ENCODE peak calls at places on chromosome 5, in five cellular contexts. K is GM23248; S is Caco-2; N is CD4-positive, CD25-positive, alpha-beta regulatory T cell; I is CD4-positive, alpha-beta memory T cell. G is an unnamed sample.

GRCh38 chr5:118825226-118825625 is 163.1 kb downstream of the DTWD2 start:
- DNase-seq in K (no peak), S (no peak), N (no peak), I (no peak), G (no peak)

GRCh38 chr5:54821445-54822330 is 163.7 kb downstream of the ESM1 start:
- DNase-seq in K (no peak), S (peak), N (no peak), I (no peak), G (no peak)

GRCh38 chr5:35924950-35925722 is 13.3 kb downstream of the CAPSL start:
- DNase-seq in K (peak), S (peak), N (peak), I (peak), G (peak)

GRCh38 chr5:50807661-50808060 is 141.2 kb downstream of the PARP8 start:
- DNase-seq in K (no peak), S (no peak), N (no peak), I (no peak), G (no peak)

GRCh38 chr5:169063269-169063919 is 237.5 kb downstream of the SLIT3 start:
- DNase-seq in K (no peak), S (no peak), N (no peak), I (no peak), G (no peak)

GRCh38 chr5:980001-980588 is 28.5 kb upstream of the NKD2 start:
- DNase-seq in K (peak), S (no peak), N (no peak), I (no peak), G (no peak)

GRCh38 chr5:9498541-9499497 is 47.1 kb downstream of the SEMA5A start:
- DNase-seq in K (peak), S (peak), N (no peak), I (no peak), G (peak)

GRCh38 chr5:133289686-133290367 is 238.0 kb downstream of the HSPA4 start:
- DNase-seq in K (no peak), S (no peak), N (no peak), I (no peak), G (no peak)

GRCh38 chr5:1545798-1546355 is 22.1 kb upstream of the LPCAT1 start:
- DNase-seq in K (peak), S (no peak), N (no peak), I (no peak), G (no peak)

GRCh38 chr5:134527961-134528424 is 2.5 kb downstream of the JADE2 start:
- DNase-seq in K (no peak), S (no peak), N (no peak), I (no peak), G (no peak)

GRCh38 chr5:80204808-80205614 is 50.8 kb downstream of the SERINC5 start:
- DNase-seq in K (no peak), S (peak), N (no peak), I (no peak), G (peak)

GRCh38 chr5:167378894-167379723 is 912.3 kb upstream of the WWC1 start:
- DNase-seq in K (no peak), S (no peak), N (no peak), I (no peak), G (no peak)

GRCh38 chr5:33537240-33537639 is 96.5 kb downstream of the TARS1 start:
- DNase-seq in K (no peak), S (no peak), N (no peak), I (no peak), G (no peak)

GRCh38 chr5:20212701-20213100 is 224.7 kb upstream of the CDH18 start:
- DNase-seq in K (no peak), S (no peak), N (no peak), I (no peak), G (no peak)

GRCh38 chr5:4949108-4949507 is 191.0 kb upstream of the ADAMTS16 start:
- DNase-seq in K (no peak), S (no peak), N (no peak), I (no peak), G (no peak)

GRCh38 chr5:150642567-150642927 is 2.1 kb downstream of the SYNPO start:
- DNase-seq in K (peak), S (no peak), N (no peak), I (no peak), G (no peak)
- H3K4me3 ChIP-seq in K (peak), S (no peak), N (no peak), I (no peak), G (no peak)

GRCh38 chr5:139384591-139385051 is 1.5 kb upstream of the SLC23A1 start:
- DNase-seq in K (no peak), S (no peak), N (no peak), I (no peak), G (no peak)
- H3K4me3 ChIP-seq in K (peak), S (no peak), N (peak), I (peak), G (peak)

GRCh38 chr5:138354926-138355378 is 2.5 kb downstream of the KDM3B start:
- DNase-seq in K (peak), S (peak), N (peak), I (peak), G (peak)
- H3K4me3 ChIP-seq in K (peak), S (no peak), N (peak), I (no peak), G (no peak)

GRCh38 chr5:56819027-56819881 is 3.9 kb downstream of the MAP3K1 start:
- DNase-seq in K (no peak), S (no peak), N (no peak), I (no peak), G (no peak)
- H3K4me3 ChIP-seq in K (no peak), S (no peak), N (peak), I (peak), G (no peak)

DNA sequence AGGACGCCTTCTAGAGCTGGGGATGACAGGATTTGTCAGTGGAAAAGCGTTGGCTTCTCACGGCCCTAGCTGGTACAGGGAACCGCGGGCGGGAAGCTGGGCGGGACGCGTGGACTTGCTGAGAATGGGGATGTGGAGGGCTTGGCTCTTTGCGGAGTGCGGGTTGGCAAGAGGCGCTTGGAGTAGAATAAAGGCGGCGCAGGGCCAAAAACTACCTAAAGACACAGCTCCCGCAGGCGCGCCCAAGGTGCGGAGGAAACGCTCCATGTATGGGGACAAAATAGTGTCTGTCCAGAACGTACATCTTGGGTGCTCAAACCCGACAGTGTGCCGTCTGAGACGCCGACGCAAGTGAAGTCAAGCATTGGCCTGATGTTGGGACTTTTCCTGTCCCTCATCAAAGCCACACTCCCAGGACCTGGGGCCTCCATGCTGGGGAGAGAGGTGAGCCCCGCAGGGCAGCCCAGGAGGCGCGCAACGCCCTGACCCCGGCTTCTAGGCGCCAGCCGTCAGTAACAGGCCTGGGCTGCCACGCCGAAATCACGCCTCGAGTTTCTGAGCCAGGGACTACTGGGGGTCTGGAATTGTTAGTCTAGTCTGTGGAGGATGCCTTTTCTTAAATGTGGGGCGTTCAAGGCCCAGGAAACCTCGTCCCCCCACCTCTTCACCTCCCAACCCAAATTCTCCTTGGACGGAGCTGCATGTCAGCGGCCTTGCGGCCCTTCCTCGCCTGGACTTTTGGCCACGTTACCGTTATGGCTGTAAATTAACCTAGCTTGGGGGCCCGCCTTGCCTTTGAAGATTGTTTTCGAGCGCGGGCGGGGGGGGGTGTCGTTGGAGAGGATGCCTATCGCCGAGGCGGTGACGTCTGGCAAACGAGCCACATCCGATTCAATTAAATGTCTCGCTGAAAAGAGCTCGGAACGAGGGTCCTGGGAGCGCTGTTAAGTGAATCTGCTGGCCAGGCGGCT is 1.8 kb upstream of the NKX2-5 start:
- DNase-seq in K (no peak), S (no peak), N (peak), I (no peak), G (no peak)
- H3K4me3 ChIP-seq in K (no peak), S (no peak), N (no peak), I (no peak), G (no peak)

DNA sequence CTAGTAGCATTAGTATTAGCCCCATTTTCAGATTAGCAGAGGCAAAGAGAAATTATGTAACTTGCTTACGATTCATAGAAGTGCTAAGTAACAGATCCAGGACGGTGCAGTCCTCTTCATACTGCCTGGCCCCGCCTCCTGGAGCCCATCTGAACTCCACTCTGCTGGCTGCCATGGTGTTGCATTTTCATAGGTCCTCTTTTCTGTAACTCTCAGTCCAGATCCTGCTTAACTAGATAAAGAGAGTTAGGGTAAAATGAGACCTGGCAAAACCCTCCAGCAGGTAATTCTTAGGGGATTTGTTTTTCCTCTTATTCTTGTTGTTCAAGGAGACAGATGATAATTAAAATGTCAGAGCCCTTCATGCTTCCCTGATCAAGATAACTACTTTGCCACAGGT is 135.1 kb upstream of the EFNA5 start:
- DNase-seq in K (no peak), S (no peak), N (no peak), I (no peak), G (no peak)
- H3K4me3 ChIP-seq in K (no peak), S (no peak), N (no peak), I (no peak), G (no peak)

GRCh38 chr5:62689599-62690368 is 111.2 kb downstream of the LRRC70 start:
- DNase-seq in K (peak), S (no peak), N (no peak), I (no peak), G (no peak)
- H3K4me3 ChIP-seq in K (no peak), S (no peak), N (peak), I (no peak), G (no peak)

DNA sequence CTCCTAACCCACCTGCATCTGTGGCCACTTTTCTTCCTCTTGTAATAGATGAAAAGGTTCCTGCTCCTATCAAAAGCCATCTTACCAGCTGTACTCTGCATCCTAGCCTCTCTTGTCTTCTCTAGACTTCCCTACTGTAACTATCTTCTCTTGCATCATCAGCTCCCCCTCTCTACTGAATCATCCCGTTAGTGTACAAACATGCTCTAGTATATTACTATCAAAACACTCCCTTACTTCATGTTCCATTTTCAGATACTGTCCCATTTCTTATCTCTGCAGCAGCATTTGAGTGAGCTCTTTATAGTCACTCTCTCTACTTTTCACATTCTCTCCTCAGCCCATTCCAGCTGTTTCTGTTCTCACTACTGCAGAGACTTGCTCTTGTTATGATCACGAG is 2.8 kb downstream of the SRA1 start:
- DNase-seq in K (peak), S (no peak), N (no peak), I (no peak), G (peak)
- H3K4me3 ChIP-seq in K (no peak), S (no peak), N (no peak), I (no peak), G (no peak)

DNA sequence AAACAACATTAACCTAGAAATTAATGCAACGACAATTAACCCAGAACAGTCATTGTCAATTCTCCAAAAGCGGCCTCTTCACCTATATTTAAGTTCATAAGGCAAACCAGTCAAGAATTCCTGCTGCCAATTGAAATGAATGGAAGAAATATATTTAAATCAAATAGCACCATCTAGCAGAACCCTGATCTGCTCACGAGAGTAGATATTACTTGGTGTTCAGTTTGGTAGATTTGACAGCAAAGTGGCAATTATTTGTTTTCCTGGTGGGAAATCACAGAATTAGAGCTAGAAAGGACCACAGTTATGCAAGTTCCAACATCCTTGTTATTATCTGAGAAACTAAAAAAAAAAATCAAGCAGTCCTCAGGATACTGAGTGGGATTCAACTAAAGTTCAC is 2.3 kb downstream of the SSBP2 start:
- DNase-seq in K (no peak), S (no peak), N (no peak), I (no peak), G (no peak)
- H3K4me3 ChIP-seq in K (peak), S (no peak), N (no peak), I (no peak), G (peak)

DNA sequence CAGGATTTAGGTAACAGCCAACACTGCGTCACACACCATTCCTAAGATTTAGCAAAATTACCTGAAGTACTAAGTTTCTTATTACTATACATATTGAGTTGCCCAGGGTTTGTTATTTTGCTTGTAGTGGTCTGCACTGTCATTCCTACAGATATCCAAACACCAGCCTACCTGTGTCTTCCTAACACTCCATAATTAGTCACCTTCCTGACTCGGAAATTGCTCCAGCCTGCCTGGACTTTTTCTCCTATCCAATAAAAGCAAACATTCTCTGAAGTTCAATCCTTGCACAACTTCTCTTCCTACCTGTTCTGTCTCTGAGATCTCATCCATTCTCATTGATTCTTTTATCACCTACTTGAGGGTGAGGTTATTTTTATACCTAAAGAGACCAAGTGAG is 243.9 kb downstream of the NR2F1-AS1 start:
- DNase-seq in K (no peak), S (no peak), N (no peak), I (no peak), G (no peak)
- H3K4me3 ChIP-seq in K (no peak), S (no peak), N (no peak), I (no peak), G (no peak)